ENCODE peak calls at places on chromosomes 3 and 15, in five cellular contexts. W is naive thymus-derived CD8-positive, alpha-beta T cell; A is amniotic epithelial cell; X is right atrium auricular region; L is CD8-positive, alpha-beta T cell. C is an unnamed sample.
A peak's percentile ranks its signal among the peaks of the same experiment; 100 is the strongest.

GRCh38 chr15:49847436-49847835 is 226.6 kb downstream of the DTWD1 start:
- DNase-seq in X (no peak), L (no peak), A (no peak), W (no peak), C (peak; percentile 49)

GRCh38 chr3:16820485-16820884 is 64.3 kb upstream of the PLCL2 start:
- DNase-seq in L (no peak), A (no peak), W (no peak), X (no peak), C (no peak)

GRCh38 chr15:82530606-82531379 is 9.5 kb downstream of the RPS17 start:
- DNase-seq in X (peak; percentile 73), A (peak; percentile 49), L (peak; percentile 78), W (peak; percentile 51), C (no peak)

GRCh38 chr3:14369675-14370669 is 32.4 kb upstream of the SLC6A6 start:
- DNase-seq in A (no peak), W (no peak), L (no peak), X (no peak), C (no peak)

GRCh38 chr15:77420610-77421369 is at the start of gene HMG20A:
- DNase-seq in W (peak; percentile 17), X (no peak), A (peak; percentile 90), L (peak; percentile 77), C (peak; percentile 62)

GRCh38 chr3:146337991-146338390 is 87.1 kb upstream of the PLSCR4 start:
- DNase-seq in L (no peak), X (no peak), A (no peak), W (no peak), C (no peak)

GRCh38 chr3:179376474-179376873 is 29.0 kb downstream of the MFN1 start:
- DNase-seq in W (no peak), A (no peak), X (no peak), L (no peak), C (no peak)

GRCh38 chr15:39127151-39127815 is 453.6 kb upstream of the THBS1 start:
- DNase-seq in A (peak; percentile 42), L (no peak), W (no peak), X (no peak), C (peak; percentile 33)

GRCh38 chr15:79243723-79244122 is 38.8 kb upstream of the ANKRD34C start:
- DNase-seq in X (peak; percentile 60), L (no peak), A (peak; percentile 2), W (no peak), C (no peak)

GRCh38 chr3:146325170-146325569 is 74.3 kb upstream of the PLSCR4 start:
- DNase-seq in W (no peak), A (no peak), X (no peak), L (no peak), C (no peak)

GRCh38 chr3:129605593-129606521 is 619 bp downstream of the PLXND1 start:
- DNase-seq in W (peak; percentile 39), X (no peak), L (peak; percentile 70), A (no peak), C (no peak)

GRCh38 chr15:90360746-90361145 is 8.7 kb downstream of the ZNF774 start:
- DNase-seq in W (no peak), X (no peak), A (no peak), L (no peak), C (no peak)

GRCh38 chr3:8625991-8626390 is 18.6 kb downstream of the SSUH2 start:
- DNase-seq in A (peak; percentile 45), L (no peak), W (no peak), X (no peak), C (no peak)

GRCh38 chr15:56737791-56738190 is 4.5 kb upstream of the ZNF280D start:
- DNase-seq in W (no peak), A (no peak), L (no peak), X (no peak), C (no peak)

GRCh38 chr15:45372032-45372995 is 6.0 kb downstream of the GATM start:
- DNase-seq in L (no peak), W (no peak), X (no peak), A (no peak), C (no peak)

GRCh38 chr15:95840004-95840403 is 490.5 kb upstream of the NR2F2 start:
- DNase-seq in W (no peak), A (peak; percentile 88), X (no peak), L (no peak), C (peak; percentile 76)

GRCh38 chr15:88610756-88611231 is 10.3 kb upstream of the AEN start:
- DNase-seq in X (no peak), L (no peak), W (no peak), A (no peak), C (no peak)

GRCh38 chr3:34206996-34207395 is 408.6 kb downstream of the PDCD6IP start:
- DNase-seq in L (no peak), X (no peak), A (peak; percentile 0), W (no peak), C (peak; percentile 36)

GRCh38 chr3:51585871-51586270 is 47.4 kb downstream of the RAD54L2 start:
- DNase-seq in W (no peak), L (no peak), X (no peak), A (no peak), C (no peak)